ENCODE peak calls at places on chromosome 2, in six cellular contexts. M, O, R, Q, U and V are unnamed samples.

GRCh38 chr2:209977386-209978239 is 24.8 kb upstream of the RPE start:
- DNase-seq in M (peak), O (peak), R (peak), Q (peak), U (peak), V (peak)

GRCh38 chr2:65377556-65378307 is 54.7 kb downstream of the SPRED2 start:
- DNase-seq in M (peak), O (no peak), R (peak), Q (no peak), U (no peak), V (peak)

GRCh38 chr2:145352499-145352898 is 832.6 kb upstream of the ZEB2 start:
- DNase-seq in M (no peak), O (no peak), R (no peak), Q (no peak), U (no peak), V (no peak)

GRCh38 chr2:69616755-69617154 is 26.8 kb downstream of the AAK1 start:
- DNase-seq in M (peak), O (no peak), R (no peak), Q (no peak), U (no peak), V (peak)

GRCh38 chr2:154133823-154134222 is 262.1 kb downstream of the GALNT13 start:
- DNase-seq in M (no peak), O (no peak), R (peak), Q (no peak), U (no peak), V (no peak)

GRCh38 chr2:209476367-209477191 is 52.7 kb downstream of the MAP2 start:
- DNase-seq in M (no peak), O (no peak), R (peak), Q (no peak), U (no peak), V (peak)

GRCh38 chr2:85892216-85892944 is 3.6 kb upstream of the ST3GAL5 start:
- DNase-seq in M (peak), O (no peak), R (no peak), Q (no peak), U (no peak), V (no peak)

GRCh38 chr2:203814661-203815540 is 52.7 kb upstream of the CTLA4 start:
- DNase-seq in M (peak), O (no peak), R (peak), Q (peak), U (peak), V (peak)

GRCh38 chr2:235006461-235006860 is 54.6 kb downstream of the SH3BP4 start:
- DNase-seq in M (no peak), O (no peak), R (no peak), Q (no peak), U (no peak), V (no peak)

GRCh38 chr2:212013656-212014055 is 524.9 kb downstream of the ERBB4 start:
- DNase-seq in M (no peak), O (no peak), R (no peak), Q (no peak), U (no peak), V (no peak)

GRCh38 chr2:173119069-173119807 is 43.6 kb downstream of the MAP3K20 start:
- DNase-seq in M (no peak), O (no peak), R (no peak), Q (no peak), U (no peak), V (no peak)

GRCh38 chr2:7007846-7008741 is 90.9 kb downstream of the RNF144A start:
- DNase-seq in M (peak), O (peak), R (no peak), Q (no peak), U (peak), V (peak)

GRCh38 chr2:200310545-200310971 is 4.1 kb downstream of the SPATS2L start:
- DNase-seq in M (no peak), O (no peak), R (no peak), Q (no peak), U (no peak), V (no peak)

GRCh38 chr2:6954586-6954985 is 37.4 kb downstream of the RNF144A start:
- DNase-seq in M (no peak), O (no peak), R (no peak), Q (no peak), U (no peak), V (no peak)

GRCh38 chr2:182300603-182301002 is 126.2 kb downstream of the PDE1A start:
- DNase-seq in M (no peak), O (no peak), R (no peak), Q (no peak), U (no peak), V (no peak)

GRCh38 chr2:105787376-105788318 is 42.9 kb downstream of the NCK2 start:
- DNase-seq in M (peak), O (no peak), R (no peak), Q (no peak), U (peak), V (no peak)

GRCh38 chr2:122191331-122191730 is 435.9 kb downstream of the TSN start:
- DNase-seq in M (peak), O (no peak), R (peak), Q (peak), U (peak), V (no peak)

GRCh38 chr2:214341636-214342035 is 69.2 kb upstream of the VWC2L start:
- DNase-seq in M (peak), O (no peak), R (no peak), Q (no peak), U (no peak), V (no peak)

GRCh38 chr2:239789711-239790110 is 235.4 kb downstream of the NDUFA10 start:
- DNase-seq in M (no peak), O (no peak), R (no peak), Q (no peak), U (no peak), V (no peak)

DNA sequence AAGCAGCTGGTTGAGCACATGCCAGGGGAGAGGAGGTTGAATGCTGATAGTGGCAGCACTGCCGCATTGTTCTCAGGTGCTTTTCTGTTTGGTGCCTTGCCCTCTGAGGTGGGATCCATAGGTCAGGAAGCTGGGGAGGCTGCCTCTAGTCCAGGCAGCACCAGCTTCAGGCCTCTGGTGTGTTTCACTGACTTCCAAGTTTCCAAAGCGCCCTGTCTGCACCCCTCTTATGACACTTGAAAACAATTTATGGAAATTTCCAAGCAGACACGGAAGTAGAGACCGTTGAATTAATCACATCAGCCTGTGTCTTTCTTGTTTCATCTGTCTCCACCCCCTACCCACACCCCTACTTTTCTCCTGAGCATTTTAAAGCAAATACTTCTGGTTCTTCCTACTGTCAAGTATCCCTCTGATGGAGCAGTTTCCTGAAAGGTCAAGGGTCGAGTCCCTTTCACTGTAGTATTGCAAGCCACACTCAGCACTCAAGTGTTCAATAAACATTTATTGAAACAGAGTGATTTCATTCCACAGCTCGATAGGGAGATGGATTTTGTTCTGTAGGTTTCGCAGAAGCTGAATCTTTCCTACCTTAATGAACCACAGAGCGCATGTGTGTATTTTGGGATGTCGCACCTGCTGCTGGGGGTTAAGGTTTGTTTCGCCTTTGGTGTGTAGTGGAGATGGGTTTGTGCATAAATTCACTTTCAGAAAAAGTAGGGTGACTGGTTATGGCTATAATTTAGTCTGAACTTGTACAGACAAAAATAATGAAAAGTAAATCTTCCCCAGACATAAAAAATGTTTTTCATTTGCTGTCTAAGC is 21.4 kb downstream of the DGKD start:
- DNase-seq in M (no peak), O (no peak), R (no peak), Q (no peak), U (no peak), V (no peak)
- TF ChIP-seq MYC in M (no peak), O (no peak), R (no peak), Q (no peak), U (no peak), V (no peak)

GRCh38 chr2:164910091-164910899 is 45.0 kb downstream of the SLC38A11 start:
- DNase-seq in M (no peak), O (no peak), R (no peak), Q (peak), U (no peak), V (peak)
- TF ChIP-seq POLR2A in M (no peak), O (no peak), R (no peak), Q (no peak), U (no peak), V (no peak)

DNA sequence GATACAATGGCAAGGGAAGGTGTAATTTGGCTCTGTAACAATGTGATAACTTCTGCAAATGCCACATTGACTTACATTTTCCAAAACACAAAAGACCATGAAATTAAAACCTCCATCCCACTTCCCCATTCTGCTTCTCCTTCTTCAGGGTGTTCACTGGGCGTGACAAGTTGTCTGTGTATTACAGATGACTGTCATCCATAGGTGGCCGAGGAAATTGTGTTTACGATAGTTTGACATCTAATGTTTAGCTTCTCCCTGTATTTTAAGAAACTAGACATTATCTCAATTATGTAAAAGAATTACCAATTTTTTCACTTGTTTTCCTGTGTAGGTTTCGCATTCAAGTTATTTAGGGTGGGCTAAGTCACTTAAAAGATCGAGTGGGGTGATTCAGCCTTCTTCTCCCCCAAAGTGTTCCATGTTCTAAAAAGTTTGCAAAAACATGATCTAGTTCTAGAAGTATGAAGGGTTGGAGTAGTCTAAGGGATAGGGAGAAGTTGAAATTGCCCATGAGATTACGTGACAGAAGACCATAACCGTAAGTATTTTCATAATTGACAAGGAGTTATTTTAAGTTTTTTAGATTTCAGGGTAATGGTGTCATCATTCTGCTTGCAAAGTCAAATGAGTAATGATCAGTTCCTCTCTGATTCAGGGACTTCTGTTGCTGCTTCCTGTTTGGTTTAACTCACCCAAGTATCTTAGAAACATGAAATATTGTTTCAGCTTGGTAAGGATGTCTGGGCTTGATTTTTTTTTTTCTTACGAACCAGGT is 25.2 kb upstream of the CYTIP start:
- DNase-seq in M (peak), O (peak), R (no peak), Q (no peak), U (no peak), V (peak)
- TF ChIP-seq MYC in M (no peak), O (no peak), R (no peak), Q (no peak), U (no peak), V (no peak)

GRCh38 chr2:150484006-150484405 is 3.5 kb downstream of the RND3 start:
- DNase-seq in M (no peak), O (no peak), R (no peak), Q (no peak), U (no peak), V (peak)

GRCh38 chr2:150485871-150486538 is 1.5 kb downstream of the RND3 start:
- DNase-seq in M (no peak), O (no peak), R (peak), Q (no peak), U (no peak), V (peak)

GRCh38 chr2:150485114-150485870 is 2.2 kb downstream of the RND3 start:
- DNase-seq in M (no peak), O (no peak), R (peak), Q (peak), U (no peak), V (peak)

GRCh38 chr2:150483532-150483931 is 3.9 kb downstream of the RND3 start:
- DNase-seq in M (no peak), O (no peak), R (no peak), Q (no peak), U (no peak), V (no peak)

GRCh38 chr2:150484461-150484931 is 3.0 kb downstream of the RND3 start:
- DNase-seq in M (no peak), O (no peak), R (no peak), Q (no peak), U (no peak), V (peak)
- TF ChIP-seq POLR2A in M (no peak), O (no peak), R (no peak), Q (no peak), U (no peak), V (no peak)

GRCh38 chr2:108630567-108631405 is 88.5 kb upstream of the RANBP2 start:
- DNase-seq in M (no peak), O (no peak), R (no peak), Q (no peak), U (no peak), V (no peak)

GRCh38 chr2:108634591-108635160 is 84.6 kb upstream of the RANBP2 start:
- DNase-seq in M (no peak), O (no peak), R (no peak), Q (no peak), U (no peak), V (no peak)

GRCh38 chr2:108632332-108632712 is 87.0 kb upstream of the RANBP2 start:
- DNase-seq in M (no peak), O (no peak), R (no peak), Q (no peak), U (no peak), V (no peak)

GRCh38 chr2:108633379-108633778 is 85.9 kb upstream of the RANBP2 start:
- DNase-seq in M (no peak), O (no peak), R (no peak), Q (no peak), U (no peak), V (peak)

DNA sequence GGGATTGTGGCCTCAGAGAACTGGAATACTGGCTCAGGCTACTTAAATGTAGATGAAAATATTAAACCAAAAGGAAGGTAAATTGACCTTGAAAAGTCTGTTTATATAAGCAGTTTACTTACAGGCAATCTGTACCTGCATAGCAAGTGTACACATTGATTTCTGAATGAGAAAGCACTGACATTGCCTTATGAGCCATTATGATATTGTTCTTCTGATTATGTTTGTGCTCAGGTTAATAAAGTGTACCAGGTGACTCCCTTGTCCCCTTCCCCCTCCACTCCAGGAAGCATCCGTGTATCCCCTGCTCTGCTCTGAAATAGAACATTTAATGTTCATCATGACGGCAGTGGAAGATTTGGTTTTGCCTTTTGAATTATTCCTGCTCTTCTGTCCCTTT is 86.5 kb upstream of the RANBP2 start:
- DNase-seq in M (no peak), O (no peak), R (no peak), Q (no peak), U (no peak), V (no peak)
- TF ChIP-seq MYC in M (no peak), O (no peak), R (no peak), Q (no peak), U (no peak), V (no peak)

GRCh38 chr2:178315083-178315482 is 120.8 kb downstream of the OSBPL6 start:
- DNase-seq in M (no peak), O (no peak), R (no peak), Q (no peak), U (no peak), V (no peak)
- TF ChIP-seq POLR2A in M (no peak), O (no peak), R (no peak), Q (no peak), U (no peak), V (no peak)

GRCh38 chr2:1246239-1246638 is 167.0 kb upstream of the TPO start:
- DNase-seq in M (no peak), O (no peak), R (no peak), Q (no peak), U (no peak), V (no peak)
- TF ChIP-seq MYC in M (no peak), O (no peak), R (no peak), Q (no peak), U (no peak), V (no peak)

GRCh38 chr2:44169155-44169898 is 652 bp downstream of the PPM1B start:
- DNase-seq in M (peak), O (peak), R (peak), Q (peak), U (peak), V (peak)
- TF ChIP-seq POLR2A in M (no peak), O (no peak), R (no peak), Q (no peak), U (no peak), V (no peak)

GRCh38 chr2:158714420-158714819 is 80.7 kb upstream of the DAPL1 start:
- DNase-seq in M (no peak), O (no peak), R (no peak), Q (no peak), U (no peak), V (no peak)
- TF ChIP-seq MYC in M (no peak), O (no peak), R (no peak), Q (no peak), U (no peak), V (no peak)

DNA sequence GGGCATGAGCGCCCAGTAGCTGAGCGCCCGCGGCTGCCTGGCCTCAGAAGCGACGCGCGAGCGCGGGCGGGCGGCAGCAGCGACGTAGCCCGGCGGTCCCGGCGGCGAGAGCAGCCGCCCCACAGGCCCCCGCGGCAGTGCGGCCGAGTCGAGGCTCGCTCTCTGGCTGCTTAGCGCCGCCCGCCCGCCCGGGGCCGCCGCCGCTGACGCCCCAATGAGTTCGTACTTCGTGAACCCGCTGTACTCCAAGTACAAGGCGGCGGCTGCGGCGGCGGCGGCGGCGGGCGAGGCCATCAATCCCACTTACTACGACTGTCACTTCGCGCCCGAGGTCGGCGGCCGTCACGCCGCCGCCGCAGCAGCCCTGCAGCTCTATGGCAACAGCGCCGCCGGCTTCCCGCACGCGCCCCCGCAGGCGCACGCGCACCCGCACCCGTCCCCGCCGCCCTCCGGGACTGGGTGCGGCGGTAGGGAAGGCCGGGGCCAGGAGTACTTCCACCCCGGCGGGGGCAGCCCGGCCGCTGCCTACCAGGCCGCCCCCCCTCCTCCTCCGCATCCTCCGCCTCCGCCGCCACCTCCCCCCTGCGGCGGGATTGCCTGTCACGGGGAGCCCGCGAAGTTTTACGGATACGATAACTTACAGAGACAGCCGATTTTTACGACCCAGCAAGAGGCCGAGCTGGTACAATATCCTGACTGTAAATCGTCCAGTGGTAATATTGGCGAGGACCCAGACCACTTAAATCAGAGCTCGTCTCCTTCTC is 830 bp downstream of the HOXD8 start:
- DNase-seq in M (no peak), O (no peak), R (peak), Q (no peak), U (peak), V (peak)
- TF ChIP-seq POLR2A in M (no peak), O (no peak), R (no peak), Q (no peak), U (no peak), V (peak)